ENCODE peak calls at places on chromosome 20, in five cellular contexts. Q is activated B cell treated with CpG ODN at 0.5 μM for 24 hours; I is sigmoid colon; B is A673; N is CD4-positive, alpha-beta T cell. A is an unnamed sample.

GRCh38 chr20:50380697-50381040 is 129.5 kb upstream of the PTPN1 start:
- DNase-seq in Q (no peak), I (no peak), B (peak), N (no peak), A (peak)

GRCh38 chr20:46823271-46823747 is 71.3 kb upstream of the EYA2 start:
- DNase-seq in Q (no peak), I (no peak), B (no peak), N (no peak), A (no peak)

GRCh38 chr20:63625771-63626423 is 1.0 kb downstream of the GMEB2 start:
- DNase-seq in Q (peak), I (no peak), B (peak), N (no peak), A (no peak)

GRCh38 chr20:63878855-63879254 is 13.8 kb downstream of the TPD52L2 start:
- DNase-seq in Q (no peak), I (no peak), B (no peak), N (no peak), A (no peak)

GRCh38 chr20:63084563-63084927 is 77.8 kb upstream of the BHLHE23 start:
- DNase-seq in Q (no peak), I (peak), B (no peak), N (no peak), A (no peak)

GRCh38 chr20:45779011-45779915 is 12.4 kb downstream of the WFDC3 start:
- DNase-seq in Q (no peak), I (peak), B (peak), N (no peak), A (peak)

GRCh38 chr20:35710884-35711587 is 11.8 kb downstream of the ROMO1 start:
- DNase-seq in Q (no peak), I (no peak), B (no peak), N (no peak), A (no peak)

GRCh38 chr20:52493177-52493711 is 301.7 kb upstream of the ZFP64 start:
- DNase-seq in Q (no peak), I (no peak), B (peak), N (no peak), A (no peak)

GRCh38 chr20:31704225-31705119 is 18.2 kb downstream of the BCL2L1 start:
- DNase-seq in Q (no peak), I (peak), B (no peak), N (no peak), A (peak)

GRCh38 chr20:51732454-51732791 is 35.8 kb downstream of the ATP9A start:
- DNase-seq in Q (no peak), I (no peak), B (no peak), N (no peak), A (no peak)

GRCh38 chr20:137668-138131 is 4.7 kb upstream of the DEFB126 start:
- DNase-seq in Q (no peak), I (no peak), B (peak), N (no peak), A (no peak)
- TF ChIP-seq CTCF in Q (no peak), I (no peak), B (peak), N (no peak), A (peak)

DNA sequence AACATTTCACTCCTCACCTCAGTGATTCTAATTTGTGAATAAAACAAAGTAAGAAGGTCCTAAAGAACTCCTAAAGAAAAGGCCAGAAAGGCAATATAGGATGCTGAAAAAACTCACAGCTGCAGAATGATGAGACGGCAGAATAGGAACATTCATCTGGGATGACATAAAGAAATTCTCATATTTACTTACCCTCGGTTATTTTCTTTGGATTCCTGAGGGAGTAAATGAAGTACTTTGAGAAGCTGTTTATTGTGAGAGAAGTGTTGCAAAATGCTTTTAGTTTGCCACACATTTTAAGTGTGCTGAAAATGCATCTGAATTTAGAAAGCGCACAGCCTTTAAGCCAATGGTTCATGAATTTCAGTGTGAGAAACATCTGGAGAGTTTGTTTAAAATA is 35.7 kb upstream of the RBL1 start:
- DNase-seq in Q (no peak), I (no peak), B (no peak), N (no peak), A (no peak)
- TF ChIP-seq CTCF in Q (no peak), I (no peak), B (no peak), N (no peak), A (no peak)

DNA sequence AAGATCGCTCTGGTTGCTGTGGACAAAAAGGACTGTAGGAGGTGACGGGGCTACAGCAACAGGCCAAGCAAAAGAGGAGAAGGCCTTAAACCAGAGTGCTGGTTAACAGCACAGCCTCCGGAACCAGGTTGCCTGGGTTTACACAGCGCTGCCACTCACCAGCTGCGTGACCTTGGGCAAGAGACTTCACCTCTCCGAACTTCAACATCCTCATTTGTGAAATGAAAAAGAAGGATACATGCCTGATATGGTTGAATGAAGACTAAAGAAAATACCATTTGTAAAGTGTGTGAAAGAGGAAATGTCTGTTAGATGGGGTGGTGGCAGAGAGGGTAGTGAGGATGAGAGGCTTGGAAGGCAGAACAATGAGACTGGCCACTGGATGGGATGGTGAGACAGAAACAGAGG is 44.9 kb downstream of the PREX1 start:
- DNase-seq in Q (no peak), I (no peak), B (no peak), N (no peak), A (no peak)
- TF ChIP-seq CTCF in Q (no peak), I (no peak), B (no peak), N (no peak), A (no peak)

GRCh38 chr20:4782373-4782772 is 60.7 kb downstream of the PRND start:
- DNase-seq in Q (no peak), I (no peak), B (peak), N (no peak), A (no peak)
- TF ChIP-seq CTCF in Q (no peak), I (no peak), B (no peak), N (no peak), A (no peak)

A was measured in MCF 10A.